ENCODE peak calls at places on chromosome 10, in eight cellular contexts. W is right lobe of liver; N is A549; V is CD8-positive, alpha-beta T cell; T is transverse colon; C is lung; I is mucosa of descending colon; R is GM12865. B is an unnamed sample.

GRCh38 chr10:31759124-31759798 is 169.4 kb downstream of the ARHGAP12 start:
- DNase-seq in I (peak), C (peak), N (peak), R (peak), T (peak), W (peak), V (peak), B (no peak)

GRCh38 chr10:2222631-2223030 is 485.3 kb upstream of the ADARB2 start:
- DNase-seq in T (no peak), R (no peak), W (no peak), C (no peak), V (no peak), I (no peak), N (no peak), B (no peak)

GRCh38 chr10:73357821-73358220 is 843 bp downstream of the CFAP70 start:
- DNase-seq in V (no peak), W (no peak), R (no peak), I (no peak), N (no peak), C (no peak), T (no peak), B (no peak)

GRCh38 chr10:9342865-9343450 is 1288.5 kb downstream of the GATA3 start:
- DNase-seq in I (no peak), R (peak), C (no peak), N (no peak), W (no peak), V (no peak), T (no peak), B (no peak)

GRCh38 chr10:21264271-21264670 is 261.2 kb downstream of the SKIDA1 start:
- DNase-seq in I (no peak), N (no peak), T (no peak), V (no peak), R (no peak), W (no peak), C (no peak), B (no peak)

GRCh38 chr10:102657984-102658724 is 13.9 kb downstream of the TRIM8 start:
- DNase-seq in N (no peak), R (no peak), T (peak), V (no peak), I (peak), C (peak), W (peak), B (no peak)

GRCh38 chr10:91672021-91672608 is 39.2 kb upstream of the PPP1R3C start:
- DNase-seq in V (no peak), R (no peak), W (no peak), C (no peak), T (no peak), I (no peak), N (no peak), B (no peak)

GRCh38 chr10:67115972-67116371 is 190.1 kb downstream of the LRRTM3 start:
- DNase-seq in C (no peak), V (no peak), R (no peak), I (no peak), W (no peak), T (no peak), N (no peak), B (no peak)

GRCh38 chr10:110358869-110359629 is 54.3 kb upstream of the SMNDC1 start:
- DNase-seq in T (no peak), R (no peak), V (no peak), I (no peak), W (no peak), C (no peak), N (no peak), B (peak)

GRCh38 chr10:114624941-114625780 is 32.9 kb downstream of the ABLIM1 start:
- DNase-seq in V (no peak), N (no peak), I (no peak), T (no peak), R (no peak), W (no peak), C (no peak), B (no peak)

GRCh38 chr10:84543948-84544347 is 215.6 kb downstream of the CCSER2 start:
- DNase-seq in N (no peak), I (no peak), C (no peak), V (no peak), W (no peak), T (no peak), R (no peak), B (no peak)

GRCh38 chr10:12910835-12911234 is 90.7 kb downstream of the CCDC3 start:
- DNase-seq in C (no peak), V (no peak), I (no peak), W (no peak), R (no peak), T (no peak), N (no peak), B (no peak)

GRCh38 chr10:97140887-97141745 is 44.6 kb downstream of the SLIT1 start:
- DNase-seq in N (no peak), T (no peak), V (no peak), I (no peak), R (peak), W (no peak), C (no peak), B (no peak)

GRCh38 chr10:117139581-117140524 is 1.8 kb upstream of the VAX1 start:
- DNase-seq in I (no peak), C (no peak), T (no peak), N (no peak), V (no peak), R (no peak), W (no peak), B (no peak)

GRCh38 chr10:1074748-1075358 is 18.7 kb downstream of the WDR37 start:
- DNase-seq in W (no peak), N (peak), I (no peak), T (no peak), R (peak), V (no peak), C (peak), B (no peak)

DNA sequence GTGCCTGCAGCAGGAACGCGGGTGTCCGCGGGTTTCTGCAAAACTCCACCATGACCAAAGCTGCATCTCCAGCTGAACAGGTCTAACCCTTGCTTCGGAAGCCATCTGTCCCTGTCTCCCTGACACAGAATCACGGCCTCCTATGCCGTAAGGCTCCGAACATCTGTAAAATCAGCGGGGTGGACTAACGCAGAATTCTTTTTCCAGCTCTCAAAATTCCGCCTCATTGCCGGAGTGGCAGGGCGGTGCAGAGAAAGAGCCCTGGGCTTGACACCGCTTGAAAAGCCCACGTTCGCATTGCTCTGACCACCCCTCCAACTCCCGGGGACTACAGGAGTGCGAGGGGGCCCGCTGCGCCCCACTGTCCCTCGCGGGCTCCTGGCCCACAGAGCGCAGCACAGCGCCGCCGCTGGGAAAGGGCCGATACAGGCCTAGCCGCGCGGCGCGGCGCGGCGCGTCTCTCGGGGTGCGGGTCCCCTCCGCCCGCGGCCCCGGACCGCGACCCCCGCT is 409 bp downstream of the DNMBP start:
- DNase-seq in W (peak), N (peak), I (no peak), R (no peak), V (no peak), T (peak), C (no peak), B (no peak)
- TF ChIP-seq CTCF in W (no peak), N (no peak), I (no peak), R (peak), V (no peak), T (peak), C (peak), B (no peak)

GRCh38 chr10:48523212-48523819 is 81.6 kb downstream of the ARHGAP22 start:
- DNase-seq in W (peak), R (no peak), N (peak), C (peak), T (peak), I (no peak), V (no peak), B (peak)
- H3K4me3 ChIP-seq in W (peak), R (no peak), N (peak), C (no peak), T (peak), I (no peak), V (no peak), B (peak)

GRCh38 chr10:8242295-8242872 is 187.9 kb downstream of the GATA3 start:
- DNase-seq in W (no peak), C (no peak), I (no peak), R (no peak), T (no peak), N (no peak), V (no peak), B (no peak)
- TF ChIP-seq CTCF in W (no peak), C (no peak), I (no peak), R (no peak), T (no peak), N (no peak), V (no peak), B (no peak)

GRCh38 chr10:5628366-5628765 is 38.0 kb downstream of the ASB13 start:
- DNase-seq in I (no peak), W (no peak), N (no peak), C (no peak), T (no peak), V (no peak), R (no peak), B (no peak)
- H3K4me3 ChIP-seq in I (no peak), W (no peak), N (no peak), C (no peak), T (peak), V (no peak), R (no peak), B (peak)

GRCh38 chr10:93745411-93746065 is 12.2 kb upstream of the LGI1 start:
- DNase-seq in C (no peak), T (no peak), W (peak), V (no peak), R (peak), I (no peak), N (peak), B (no peak)

GRCh38 chr10:93746844-93747284 is 10.9 kb upstream of the LGI1 start:
- DNase-seq in N (peak), I (no peak), R (peak), T (peak), V (no peak), W (peak), C (no peak), B (no peak)

GRCh38 chr10:93742633-93743349 is 14.9 kb upstream of the LGI1 start:
- DNase-seq in V (no peak), W (no peak), I (no peak), T (no peak), N (no peak), R (peak), C (no peak), B (no peak)

GRCh38 chr10:93741367-93741766 is 16.4 kb upstream of the LGI1 start:
- DNase-seq in I (no peak), T (no peak), R (no peak), V (no peak), N (no peak), C (no peak), W (no peak), B (no peak)
- TF ChIP-seq CTCF in I (no peak), T (no peak), R (no peak), V (no peak), N (no peak), C (no peak), W (no peak), B (no peak)

DNA sequence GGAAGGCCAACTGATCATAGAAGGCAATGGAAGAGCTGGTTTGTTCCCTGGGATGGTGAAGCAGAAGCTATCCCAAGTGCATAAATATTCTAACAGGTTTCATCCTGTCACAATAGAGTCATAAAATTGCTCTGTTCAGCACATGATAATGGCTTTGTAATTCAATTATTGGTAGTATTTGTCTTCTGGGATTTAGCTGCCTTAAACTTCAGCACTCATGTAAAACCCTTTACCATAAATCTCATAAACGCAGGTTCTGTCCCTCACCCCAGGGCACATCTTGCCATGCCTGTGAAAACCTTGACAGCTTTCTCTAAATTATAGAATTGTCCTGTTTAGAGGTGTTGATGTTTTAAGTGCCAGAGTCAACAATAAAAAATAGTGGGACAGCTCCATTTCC is 417.6 kb downstream of the SORCS1 start:
- DNase-seq in T (no peak), W (no peak), V (no peak), N (no peak), I (no peak), C (no peak), R (no peak), B (no peak)
- H3K4me3 ChIP-seq in T (no peak), W (no peak), V (no peak), N (no peak), I (no peak), C (no peak), R (no peak), B (no peak)

GRCh38 chr10:76784076-76784475 is 853.5 kb downstream of the KCNMA1 start:
- DNase-seq in N (no peak), T (no peak), V (no peak), C (no peak), I (no peak), W (no peak), R (no peak), B (no peak)

GRCh38 chr10:76774987-76775603 is 862.5 kb downstream of the KCNMA1 start:
- DNase-seq in R (no peak), W (no peak), C (no peak), I (no peak), T (no peak), N (no peak), V (no peak), B (peak)

GRCh38 chr10:76779821-76780281 is 857.8 kb downstream of the KCNMA1 start:
- DNase-seq in T (no peak), R (no peak), I (no peak), C (no peak), V (no peak), W (no peak), N (no peak), B (no peak)

GRCh38 chr10:76779163-76779820 is 858.3 kb downstream of the KCNMA1 start:
- DNase-seq in I (no peak), W (no peak), C (no peak), R (no peak), T (no peak), V (no peak), N (no peak), B (no peak)
- TF ChIP-seq CTCF in I (no peak), W (no peak), C (no peak), R (no peak), T (no peak), V (no peak), N (no peak), B (peak)

GRCh38 chr10:34967411-34967880 is 122.7 kb downstream of the CUL2 start:
- DNase-seq in W (no peak), C (peak), N (no peak), I (no peak), T (no peak), V (no peak), R (no peak), B (peak)

GRCh38 chr10:34960983-34961382 is 129.2 kb downstream of the CUL2 start:
- DNase-seq in I (no peak), R (no peak), W (no peak), T (no peak), V (no peak), N (no peak), C (no peak), B (peak)

GRCh38 chr10:34966440-34966839 is 123.7 kb downstream of the CUL2 start:
- DNase-seq in W (no peak), I (no peak), N (no peak), C (no peak), V (no peak), T (no peak), R (no peak), B (no peak)

GRCh38 chr10:34962866-34963265 is 127.3 kb downstream of the CUL2 start:
- DNase-seq in I (no peak), T (no peak), W (no peak), N (no peak), R (no peak), C (no peak), V (no peak), B (no peak)

DNA sequence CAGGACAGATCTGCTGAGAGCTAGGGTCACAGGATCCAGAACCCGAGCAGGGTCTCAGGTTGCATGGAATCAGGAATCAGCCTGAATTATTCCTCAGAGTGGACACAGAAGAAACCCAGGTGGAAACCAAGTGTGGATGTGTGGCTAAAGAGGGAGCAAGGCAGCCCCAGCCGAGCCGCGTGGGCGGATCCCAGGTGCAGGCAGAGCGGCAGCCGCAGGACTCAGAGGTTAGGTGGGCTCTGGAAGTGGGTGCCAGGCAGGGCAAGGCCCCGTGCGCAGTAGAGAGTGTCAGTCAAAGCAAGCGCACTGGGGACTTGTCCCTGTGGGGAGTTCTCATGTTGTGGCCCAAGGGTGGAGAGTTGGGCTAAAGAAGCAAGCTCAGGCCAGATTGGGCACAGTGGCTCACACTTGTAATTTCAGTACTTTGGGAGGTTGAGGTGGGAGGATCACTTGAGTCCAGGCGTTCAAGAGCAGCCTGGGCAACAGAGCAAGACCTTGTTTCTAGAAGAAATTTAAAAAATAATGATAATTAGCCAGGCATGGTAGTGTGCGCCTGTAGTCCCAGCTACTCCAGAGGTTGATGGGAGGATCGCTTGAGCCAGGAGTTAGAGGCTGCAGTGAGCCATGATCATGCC is 125.9 kb downstream of the CUL2 start:
- DNase-seq in R (no peak), W (no peak), I (no peak), N (no peak), V (no peak), C (no peak), T (no peak), B (no peak)
- H3K4me3 ChIP-seq in R (no peak), W (no peak), I (no peak), N (no peak), V (no peak), C (no peak), T (no peak), B (no peak)

DNA sequence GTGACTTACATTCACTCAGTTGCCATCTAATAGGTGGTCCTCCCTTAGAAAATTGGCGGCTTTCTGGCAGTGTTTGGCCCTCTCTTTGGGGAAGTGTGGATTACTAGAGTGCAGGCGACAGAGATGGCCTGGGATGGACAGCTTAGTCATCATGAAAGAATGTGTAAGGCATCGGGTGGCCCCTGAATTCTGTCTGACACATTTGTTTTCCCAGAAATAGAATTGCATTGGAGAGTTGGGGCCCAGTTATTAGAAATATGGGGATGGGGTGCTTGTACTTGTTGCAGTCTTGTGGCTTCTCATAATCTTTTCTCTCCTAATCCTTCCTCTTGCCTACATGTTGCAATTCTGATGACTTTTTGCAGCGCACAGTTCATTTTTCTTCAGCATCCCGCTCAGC is 13.8 kb downstream of the TCF7L2 start:
- DNase-seq in T (no peak), R (no peak), V (no peak), W (no peak), N (no peak), C (no peak), I (no peak), B (no peak)
- TF ChIP-seq CTCF in T (no peak), R (no peak), V (no peak), W (no peak), N (no peak), C (no peak), I (no peak), B (no peak)

B was measured in left ventricle myocardium inferior.